ENCODE peak calls at places on chromosomes 7 and 10, in four cellular contexts. W, R, Y and F are unnamed samples.

GRCh38 chr10:67976292-67977245 is 92.1 kb downstream of the SIRT1 start:
- DNase-seq in W (peak; percentile 19), R (no peak), Y (no peak), F (no peak)

GRCh38 chr10:659710-660141 is 29.7 kb downstream of the DIP2C start:
- DNase-seq in W (peak; percentile 87), R (no peak), Y (no peak), F (peak; percentile 71)

GRCh38 chr7:71900556-71900955 is 511.6 kb downstream of the CALN1 start:
- DNase-seq in W (no peak), R (no peak), Y (no peak), F (no peak)

GRCh38 chr10:128263891-128264688 is 137.9 kb upstream of the MKI67 start:
- DNase-seq in W (peak; percentile 25), R (peak; percentile 17), Y (no peak), F (peak; percentile 52)

GRCh38 chr10:17021661-17022060 is 108.0 kb downstream of the CUBN start:
- DNase-seq in W (peak; percentile 25), R (no peak), Y (no peak), F (no peak)

GRCh38 chr7:139431459-139431858 is 52.0 kb downstream of the KLRG2 start:
- DNase-seq in W (peak; percentile 25), R (no peak), Y (no peak), F (no peak)

GRCh38 chr10:126092806-126093205 is 196.4 kb downstream of the FANK1 start:
- DNase-seq in W (peak; percentile 17), R (no peak), Y (no peak), F (no peak)

GRCh38 chr7:135320277-135320676 is 86.6 kb downstream of the STRA8 start:
- DNase-seq in W (peak; percentile 86), R (no peak), Y (no peak), F (peak; percentile 97)

GRCh38 chr10:44985175-44985681 is 6.6 kb upstream of the DEPP1 start:
- DNase-seq in W (peak; percentile 69), R (no peak), Y (no peak), F (peak; percentile 95)

GRCh38 chr7:125057974-125058373 is 128.3 kb upstream of the POT1 start:
- DNase-seq in W (no peak), R (no peak), Y (no peak), F (no peak)

GRCh38 chr10:77317221-77317620 is 320.4 kb downstream of the KCNMA1 start:
- DNase-seq in W (no peak), R (no peak), Y (no peak), F (no peak)

GRCh38 chr7:37421820-37422219 is 26.8 kb downstream of the ELMO1 start:
- DNase-seq in W (no peak), R (no peak), Y (no peak), F (no peak)

GRCh38 chr10:86732771-86733170 is 23.6 kb upstream of the BMPR1A start:
- DNase-seq in W (no peak), R (no peak), Y (no peak), F (no peak)
- H3K4me2 ChIP-seq in W (no peak overlapping the region), R (no peak overlapping the region), Y (no peak overlapping the region), F (no peak overlapping the region)

DNA sequence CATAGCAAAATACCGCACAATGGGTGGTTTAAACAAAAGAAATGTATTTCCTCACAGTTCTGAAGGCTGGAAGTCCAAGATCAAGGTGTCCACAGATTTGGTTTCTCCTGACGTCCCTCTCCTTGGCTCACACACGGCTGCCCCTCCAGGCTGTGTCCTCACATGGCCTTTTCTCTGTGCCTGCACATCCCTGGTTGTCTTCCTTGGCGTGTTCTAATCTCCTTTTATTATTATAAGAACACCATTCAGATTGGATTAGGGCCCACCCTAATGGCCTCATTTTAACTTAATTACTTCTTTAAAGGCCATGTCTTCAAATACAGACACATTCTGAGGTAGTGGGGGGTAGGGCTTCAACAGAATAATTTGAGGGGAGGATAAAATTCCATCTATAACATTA is 87.9 kb downstream of the FZD1 start:
- DNase-seq in W (no peak), R (no peak), Y (no peak), F (no peak)
- TF ChIP-seq FOS in W (no peak), R (no peak), Y (no peak), F (no peak)

GRCh38 chr7:29454464-29454863 is 109.2 kb upstream of the PRR15 start:
- DNase-seq in W (no peak), R (peak; percentile 17), Y (no peak), F (no peak)
- H3K4me2 ChIP-seq in W (no peak overlapping the region), R (no peak overlapping the region), Y (no peak overlapping the region), F (no peak overlapping the region)

GRCh38 chr10:115861864-115862263 is 411.1 kb downstream of the GFRA1 start:
- DNase-seq in W (peak; percentile 67), R (no peak), Y (no peak), F (no peak)
- TF ChIP-seq FOS in W (peak; percentile 68), R (no peak), Y (no peak), F (peak; percentile 20)

GRCh38 chr7:22390512-22390911 is 33.6 kb upstream of the RAPGEF5 start:
- DNase-seq in W (no peak), R (no peak), Y (no peak), F (peak; percentile 23)

GRCh38 chr7:22395222-22395621 is 38.3 kb upstream of the RAPGEF5 start:
- DNase-seq in W (no peak), R (no peak), Y (no peak), F (no peak)

GRCh38 chr7:22397981-22398380 is 41.0 kb upstream of the RAPGEF5 start:
- DNase-seq in W (peak; percentile 33), R (no peak), Y (no peak), F (no peak)

GRCh38 chr7:22393825-22394458 is 37.0 kb upstream of the RAPGEF5 start:
- DNase-seq in W (peak; percentile 48), R (no peak), Y (no peak), F (no peak)

GRCh38 chr7:22394739-22395138 is 37.8 kb upstream of the RAPGEF5 start:
- DNase-seq in W (no peak), R (no peak), Y (no peak), F (no peak)
- H3K4me2 ChIP-seq in W (no peak overlapping the region), R (no peak overlapping the region), Y (no peak overlapping the region), F (no peak overlapping the region)

DNA sequence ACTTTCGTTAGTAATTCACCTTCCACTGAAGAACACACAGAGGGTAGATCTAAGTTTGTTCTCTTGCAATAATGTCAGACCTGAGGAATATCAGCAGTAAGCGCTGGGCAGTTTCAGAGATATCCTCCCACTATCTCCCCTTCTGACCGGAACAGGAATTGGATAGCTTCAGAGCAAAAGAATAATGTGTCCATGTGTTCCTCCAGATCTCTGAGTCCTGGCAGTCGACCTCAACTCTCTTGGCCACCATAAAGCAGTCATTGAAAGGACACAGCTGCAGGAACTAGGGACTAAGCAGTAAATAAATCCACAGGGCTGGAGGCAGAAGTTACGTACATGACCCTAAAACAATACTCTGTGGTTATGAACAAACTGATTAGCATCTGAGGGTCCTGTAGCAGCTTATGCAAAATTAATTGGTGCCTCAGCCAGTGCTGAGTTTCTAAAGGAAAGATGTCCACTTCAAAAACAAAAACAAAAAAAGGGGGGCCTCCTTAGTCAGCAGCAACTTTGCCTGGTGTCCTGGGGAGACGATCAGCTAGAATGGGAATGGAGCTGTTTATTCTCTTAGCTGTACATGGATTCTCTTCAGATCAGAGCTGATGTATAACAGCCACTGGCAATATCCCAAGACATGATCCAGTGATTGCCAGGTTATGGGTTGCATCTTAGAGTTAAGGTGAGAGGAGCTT is 6.4 kb upstream of the PRTFDC1 start:
- DNase-seq in W (peak; percentile 80), R (peak; percentile 57), Y (no peak), F (peak; percentile 76)
- TF ChIP-seq FOS in W (no peak), R (no peak), Y (no peak), F (no peak)

DNA sequence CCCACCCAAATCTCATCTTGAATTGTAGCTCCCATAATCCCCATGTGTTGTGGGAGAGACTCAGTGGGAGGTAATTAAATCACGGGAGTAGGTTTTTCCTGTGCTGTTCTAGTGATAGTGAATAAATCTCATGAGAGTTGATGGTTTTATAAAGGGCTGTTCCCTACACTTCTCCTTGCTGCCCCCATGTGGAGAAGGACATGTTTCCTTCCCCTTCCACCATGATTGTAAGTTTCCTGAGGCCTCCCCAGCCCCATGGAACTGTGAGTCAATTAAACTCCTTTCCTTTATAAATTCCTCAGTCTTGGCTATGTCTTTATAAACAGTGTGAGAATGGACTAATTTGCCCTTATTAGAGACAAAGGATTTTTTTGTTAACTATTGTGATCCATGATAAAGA is 48.5 kb upstream of the MKX start:
- DNase-seq in W (peak; percentile 5), R (no peak), Y (no peak), F (no peak)
- H3K4me2 ChIP-seq in W (no peak overlapping the region), R (no peak overlapping the region), Y (no peak overlapping the region), F (no peak overlapping the region)

DNA sequence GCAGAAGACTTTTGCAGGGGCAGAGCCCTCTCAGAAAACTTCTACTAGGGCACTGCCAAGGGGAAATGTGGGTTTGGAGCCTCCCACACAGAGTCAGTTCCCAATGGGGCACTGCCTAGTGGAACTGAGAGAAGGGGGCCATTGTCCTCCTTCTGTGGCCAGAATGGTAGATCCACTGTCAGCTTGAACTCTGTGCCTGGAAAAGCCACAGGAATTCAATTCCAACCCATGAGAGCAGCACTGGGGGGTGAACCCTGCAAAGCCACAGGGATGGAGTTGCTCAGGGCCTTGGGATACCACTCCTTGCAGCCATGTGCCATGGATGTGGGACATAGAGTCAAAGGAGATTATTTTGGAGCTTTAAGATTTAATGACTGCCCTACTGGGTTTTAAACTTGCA is 262.2 kb upstream of the SEMA3C start:
- DNase-seq in W (no peak), R (no peak), Y (no peak), F (no peak)
- TF ChIP-seq FOS in W (no peak), R (no peak), Y (no peak), F (no peak)